ENCODE peak calls at places on chromosomes 11 and 22, in eight cellular contexts. U is psoas muscle; I is activated T-helper 17 cell treated with anti-CD3 and anti-CD28 coated beads, Interleukin-2, amount 50 U/mL, for 72 hours; V is upper lobe of right lung; Y is left lung; A is HCT116; H is activated naive CD4-positive, alpha-beta T cell treated with anti-CD3 and anti-CD28 coated beads, Interleukin-2, amount 50 U/mL, for 72 hours; Z is naive thymus-derived CD8-positive, alpha-beta T cell. Q is an unnamed sample.

GRCh38 chr22:37443977-37444376 is 16.7 kb upstream of the ELFN2 start:
- ATAC-seq in A (peak; percentile 29), Z (no peak), V (no peak), U (no peak), Y (no peak), H (peak; percentile 86), I (peak; percentile 96), Q (no peak)

GRCh38 chr22:32644252-32645100 is 157.0 kb upstream of the TIMP3 start:
- ATAC-seq in U (peak; percentile 49), Y (peak; percentile 84), V (peak; percentile 90), Z (peak; percentile 58), A (no peak), I (peak; percentile 79), H (no peak), Q (peak; percentile 93)

GRCh38 chr22:22882033-22882717 is 5.4 kb upstream of the IGLL5 start:
- ATAC-seq in I (peak; percentile 30), Y (peak; percentile 46), A (peak; percentile 70), Z (no peak), H (no peak), V (peak; percentile 63), U (no peak), Q (peak; percentile 70)

GRCh38 chr11:94638902-94639373 is 71.8 kb downstream of the PIWIL4 start:
- ATAC-seq in V (peak; percentile 85), H (no peak), Y (peak; percentile 87), I (no peak), A (no peak), U (peak; percentile 14), Z (no peak), Q (no peak)

GRCh38 chr11:47056261-47056915 is 119.8 kb downstream of the CSTPP1 start:
- ATAC-seq in I (no peak), Z (no peak), A (no peak), U (no peak), Y (no peak), V (no peak), H (no peak), Q (no peak)

GRCh38 chr22:37401861-37402506 is 25.3 kb downstream of the ELFN2 start:
- ATAC-seq in H (no peak), U (no peak), Y (no peak), I (no peak), A (no peak), V (no peak), Z (no peak), Q (no peak)

GRCh38 chr22:26460202-26460601 is 23.4 kb downstream of the HPS4 start:
- ATAC-seq in I (no peak), Y (no peak), H (no peak), V (no peak), Z (no peak), U (no peak), A (no peak), Q (peak; percentile 30)

GRCh38 chr11:95699631-95700470 is 89.7 kb downstream of the FAM76B start:
- ATAC-seq in U (no peak), Z (peak; percentile 80), A (no peak), V (no peak), H (peak; percentile 64), Y (no peak), I (peak; percentile 71), Q (no peak)

GRCh38 chr11:118164885-118165284 is 11.6 kb downstream of the SCN2B start:
- ATAC-seq in Y (peak; percentile 33), V (no peak), I (no peak), Z (no peak), A (peak; percentile 37), H (no peak), U (no peak), Q (no peak)

GRCh38 chr11:111759375-111759774 is 6.8 kb downstream of the PPP2R1B start:
- ATAC-seq in Y (no peak), H (no peak), I (no peak), Z (no peak), A (no peak), V (no peak), U (no peak), Q (no peak)

GRCh38 chr11:59754859-59755700 is at the start of gene STX3:
- ATAC-seq in V (peak; percentile 91), Z (peak; percentile 91), I (peak; percentile 86), A (peak; percentile 80), U (peak; percentile 85), Y (peak; percentile 87), H (peak; percentile 89), Q (peak; percentile 85)

GRCh38 chr11:15826008-15826650 is 530.2 kb downstream of the SOX6 start:
- ATAC-seq in I (no peak), H (no peak), U (no peak), V (no peak), A (no peak), Z (no peak), Y (no peak), Q (no peak)

GRCh38 chr11:76880314-76880713 is 19.6 kb downstream of the ACER3 start:
- ATAC-seq in I (no peak), Z (no peak), U (no peak), H (no peak), A (no peak), Y (no peak), V (no peak), Q (no peak)

GRCh38 chr11:45060707-45061106 is 85.7 kb upstream of the PRDM11 start:
- ATAC-seq in H (no peak), Y (no peak), V (no peak), Z (no peak), A (no peak), I (no peak), U (no peak), Q (peak; percentile 72)

GRCh38 chr11:69156673-69157155 is 979 bp downstream of the SMIM38 start:
- ATAC-seq in A (no peak), Y (peak; percentile 86), I (no peak), U (no peak), H (no peak), V (peak; percentile 76), Z (no peak), Q (peak; percentile 69)

GRCh38 chr11:74717211-74717997 is 13.8 kb downstream of the CHRDL2 start:
- ATAC-seq in H (no peak), V (no peak), Y (peak; percentile 8), A (no peak), I (no peak), Z (no peak), U (no peak), Q (no peak)

GRCh38 chr11:910044-910588 is 494 bp downstream of the CHID1 start:
- ATAC-seq in Y (peak; percentile 7), U (peak; percentile 6), Z (no peak), I (peak; percentile 25), A (peak; percentile 20), V (peak; percentile 43), H (peak; percentile 31), Q (peak; percentile 27)

GRCh38 chr11:68025047-68025446 is 5.4 kb upstream of the NDUFS8 start:
- ATAC-seq in U (no peak), H (no peak), A (peak; percentile 29), Y (no peak), V (no peak), Z (no peak), I (no peak), Q (no peak)

GRCh38 chr22:46593211-46593676 is 26.9 kb upstream of the GRAMD4 start:
- ATAC-seq in H (no peak), V (peak; percentile 71), Y (peak; percentile 43), Z (peak; percentile 65), U (no peak), I (no peak), A (no peak), Q (no peak)

GRCh38 chr22:41589260-41589600 is 410 bp downstream of the PMM1 start:
- ATAC-seq in I (peak; percentile 13), V (peak; percentile 20), H (peak; percentile 20), Y (peak; percentile 32), U (peak; percentile 14), Z (peak; percentile 16), A (peak; percentile 20), Q (peak; percentile 40)

GRCh38 chr22:24422078-24422665 is 5.2 kb upstream of the ADORA2A start:
- ATAC-seq in Y (no peak), U (no peak), I (no peak), H (no peak), V (no peak), Z (no peak), A (no peak), Q (no peak)

GRCh38 chr11:126655807-126656128 is 300.3 kb downstream of the ST3GAL4 start:
- ATAC-seq in Z (no peak), I (no peak), Y (no peak), H (no peak), A (no peak), V (no peak), U (no peak), Q (peak; percentile 82)

GRCh38 chr22:43263645-43264514 is 76.9 kb upstream of the TTLL12 start:
- ATAC-seq in I (peak; percentile 97), A (peak; percentile 81), V (peak; percentile 23), Y (peak; percentile 51), Z (peak; percentile 92), H (peak; percentile 95), U (no peak), Q (peak; percentile 35)

GRCh38 chr11:18540207-18541009 is 13.7 kb upstream of the TSG101 start:
- ATAC-seq in Y (peak; percentile 25), U (no peak), H (peak; percentile 73), Z (peak; percentile 70), A (peak; percentile 89), V (no peak), I (peak; percentile 67), Q (peak; percentile 65)

GRCh38 chr11:92642146-92642919 is 327.1 kb upstream of the MTNR1B start:
- ATAC-seq in H (no peak), Z (no peak), V (no peak), A (no peak), U (no peak), I (no peak), Y (no peak), Q (no peak)

GRCh38 chr11:8566613-8567210 is 27.3 kb downstream of the STK33 start:
- ATAC-seq in A (peak; percentile 87), I (no peak), V (peak; percentile 54), H (peak; percentile 38), U (no peak), Y (peak; percentile 74), Z (no peak), Q (peak; percentile 88)

GRCh38 chr11:72762641-72763304 is 10.6 kb upstream of the ARAP1 start:
- ATAC-seq in A (no peak), Z (no peak), H (peak; percentile 58), Y (no peak), V (no peak), I (peak; percentile 98), U (no peak), Q (no peak)

GRCh38 chr11:96318399-96318798 is 24.6 kb downstream of the MAML2 start:
- ATAC-seq in V (no peak), Y (no peak), U (no peak), H (no peak), A (no peak), Z (no peak), I (peak; percentile 27), Q (no peak)

GRCh38 chr11:34970480-34970879 is 54.1 kb downstream of the PDHX start:
- ATAC-seq in Y (no peak), A (no peak), V (no peak), H (no peak), U (no peak), Z (no peak), I (no peak), Q (no peak)

GRCh38 chr22:46422896-46423295 is 87.4 kb downstream of the TRMU start:
- ATAC-seq in V (no peak), U (no peak), I (no peak), Z (no peak), H (no peak), Y (no peak), A (no peak), Q (no peak)

GRCh38 chr11:63802637-63803414 is 10.4 kb upstream of the SPINDOC start:
- ATAC-seq in U (peak; percentile 61), H (no peak), A (peak; percentile 90), I (no peak), V (no peak), Y (no peak), Z (no peak), Q (peak; percentile 92)

GRCh38 chr22:46064236-46064965 is 85.9 kb upstream of the PPARA start:
- ATAC-seq in Z (no peak), Y (no peak), A (no peak), I (no peak), U (peak; percentile 23), H (no peak), V (no peak), Q (peak; percentile 51)

GRCh38 chr22:42217019-42217751 is 53.3 kb downstream of the TCF20 start:
- ATAC-seq in U (no peak), V (no peak), Z (no peak), A (no peak), I (peak; percentile 96), H (peak; percentile 87), Y (no peak), Q (no peak)

GRCh38 chr11:111440416-111441205 is 61.5 kb upstream of the POU2AF1 start:
- ATAC-seq in H (no peak), I (peak; percentile 31), Y (no peak), V (no peak), A (no peak), U (no peak), Z (no peak), Q (peak; percentile 90)

Q was measured in esophagus mucosa.